ENCODE peak calls at places on chromosome 15, in five cellular contexts. D is mucosa of descending colon; I is WTC11; X is skeletal muscle cell; S is stimulated activated CD8-positive, alpha-beta memory T cell treated with anti-CD3 and anti-CD28 coated beads, Interleukin-12 subunit alpha, Interleukin-12 subunit beta, amount 100 ng/mL, for 4 hours. F is an unnamed sample.

GRCh38 chr15:39508536-39508935 is 72.3 kb upstream of the THBS1 start:
- DNase-seq in X (no peak), I (no peak), D (no peak), S (no peak), F (no peak)

GRCh38 chr15:27077790-27078189 is 106.8 kb downstream of the GABRG3 start:
- DNase-seq in X (no peak), I (no peak), S (no peak), D (no peak), F (no peak)

GRCh38 chr15:97030251-97030650 is 699.8 kb downstream of the NR2F2 start:
- DNase-seq in I (no peak), S (no peak), X (no peak), D (no peak), F (no peak)

GRCh38 chr15:41882689-41883483 is 11.0 kb downstream of the SPTBN5 start:
- DNase-seq in D (no peak), I (no peak), S (no peak), X (no peak), F (no peak)

GRCh38 chr15:89820651-89821611 is 6.3 kb upstream of the ANPEP start:
- DNase-seq in D (no peak), I (no peak), X (no peak), S (no peak), F (no peak)

GRCh38 chr15:48177383-48177874 is 666 bp downstream of the MYEF2 start:
- DNase-seq in X (peak; percentile 3), S (no peak), I (no peak), D (peak; percentile 2), F (no peak)

GRCh38 chr15:91258436-91258779 is 158.4 kb downstream of the SV2B start:
- DNase-seq in S (no peak), D (no peak), I (peak; percentile 18), X (no peak), F (peak; percentile 33)

GRCh38 chr15:59644757-59645156 is 12.6 kb downstream of the GTF2A2 start:
- DNase-seq in I (no peak), S (no peak), D (no peak), X (no peak), F (no peak)

GRCh38 chr15:62989366-62990055 is 53.0 kb upstream of the TPM1 start:
- DNase-seq in S (no peak), X (no peak), I (no peak), D (peak; percentile 16), F (no peak)

GRCh38 chr15:87032291-87032690 is 952.6 kb downstream of the AGBL1 start:
- DNase-seq in I (no peak), S (no peak), X (no peak), D (no peak), F (no peak)

GRCh38 chr15:66789029-66790025 is 87.3 kb downstream of the SMAD6 start:
- DNase-seq in D (peak; percentile 55), X (no peak), I (peak; percentile 66), S (no peak), F (no peak)

GRCh38 chr15:98671060-98672008 is 23.0 kb downstream of the IGF1R start:
- DNase-seq in I (no peak), X (no peak), S (no peak), D (no peak), F (no peak)

GRCh38 chr15:83734487-83734886 is 80.6 kb downstream of the ADAMTSL3 start:
- DNase-seq in I (peak; percentile 25), S (no peak), X (no peak), D (no peak), F (no peak)

F was measured in activated naive CD8-positive, alpha-beta T cell treated with anti-CD3 and anti-CD28 coated beads, Interleukin-2, amount 10 ng/mL, durations not matched to agents 7 days and 5 days.